ENCODE peak calls at places on chromosomes 5 and 9, in four cellular contexts. One of them, this sample, is unnamed.

GRCh38 chr5:140166911-140167310 is 8.1 kb upstream of the CYSTM1 start:
- DNase-seq in IMR-90: no peak
- DNase-seq in AG10803: no peak
- DNase-seq in right lobe of liver: no peak
- DNase-seq in this sample: no peak

GRCh38 chr9:17269799-17270198 is 135.0 kb downstream of the CNTLN start:
- DNase-seq in IMR-90: no peak
- DNase-seq in AG10803: no peak
- DNase-seq in right lobe of liver: no peak
- DNase-seq in this sample: no peak

GRCh38 chr5:179819296-179820126 is 1.2 kb upstream of the SQSTM1 start:
- DNase-seq in IMR-90: peak
- DNase-seq in AG10803: peak
- DNase-seq in right lobe of liver: peak
- DNase-seq in this sample: peak

GRCh38 chr9:134992755-134993124 is 75.0 kb upstream of the FCN1 start:
- DNase-seq in IMR-90: no peak
- DNase-seq in AG10803: peak
- DNase-seq in right lobe of liver: no peak
- DNase-seq in this sample: peak

GRCh38 chr9:137275937-137276756 is 1.4 kb upstream of the TOR4A start:
- DNase-seq in IMR-90: no peak
- DNase-seq in AG10803: no peak
- DNase-seq in right lobe of liver: peak
- DNase-seq in this sample: peak

GRCh38 chr5:9507974-9508373 is 37.9 kb downstream of the SEMA5A start:
- DNase-seq in IMR-90: peak
- DNase-seq in AG10803: peak
- DNase-seq in right lobe of liver: no peak
- DNase-seq in this sample: no peak

GRCh38 chr5:111197523-111197922 is 26.7 kb upstream of the CAMK4 start:
- DNase-seq in IMR-90: no peak
- DNase-seq in AG10803: peak
- DNase-seq in right lobe of liver: peak
- DNase-seq in this sample: no peak

GRCh38 chr5:39201160-39201794 is 18.1 kb downstream of the FYB1 start:
- DNase-seq in IMR-90: no peak
- DNase-seq in AG10803: no peak
- DNase-seq in right lobe of liver: no peak
- DNase-seq in this sample: no peak

GRCh38 chr5:178306430-178307225 is 74.0 kb upstream of the PHYKPL start:
- DNase-seq in IMR-90: no peak
- DNase-seq in AG10803: no peak
- DNase-seq in right lobe of liver: peak
- DNase-seq in this sample: peak

GRCh38 chr9:132401791-132402190 is 4.8 kb downstream of the TTF1 start:
- DNase-seq in IMR-90: no peak
- DNase-seq in AG10803: no peak
- DNase-seq in right lobe of liver: no peak
- DNase-seq in this sample: no peak

GRCh38 chr9:112790231-112790774 is 39.7 kb downstream of the SNX30 start:
- DNase-seq in IMR-90: no peak
- DNase-seq in AG10803: peak
- DNase-seq in right lobe of liver: no peak
- DNase-seq in this sample: no peak

GRCh38 chr9:69421908-69422801 is 97.1 kb downstream of the ENTREP1 start:
- DNase-seq in IMR-90: peak
- DNase-seq in AG10803: peak
- DNase-seq in right lobe of liver: peak
- DNase-seq in this sample: no peak

GRCh38 chr9:133124123-133124948 is 3.3 kb upstream of the RALGDS start:
- DNase-seq in IMR-90: no peak
- DNase-seq in AG10803: no peak
- DNase-seq in right lobe of liver: no peak
- DNase-seq in this sample: no peak

GRCh38 chr5:1208221-1208742 is 6.9 kb downstream of the SLC6A19 start:
- DNase-seq in IMR-90: no peak
- DNase-seq in AG10803: no peak
- DNase-seq in right lobe of liver: no peak
- DNase-seq in this sample: no peak

GRCh38 chr5:143306040-143306439 is 97.4 kb downstream of the NR3C1 start:
- DNase-seq in IMR-90: no peak
- DNase-seq in AG10803: no peak
- DNase-seq in right lobe of liver: no peak
- DNase-seq in this sample: no peak

GRCh38 chr9:135608294-135608998 is 30.9 kb downstream of the GLT6D1 start:
- DNase-seq in IMR-90: no peak
- DNase-seq in AG10803: no peak
- DNase-seq in right lobe of liver: peak
- DNase-seq in this sample: no peak

GRCh38 chr5:116276952-116277351 is 192.1 kb downstream of the COMMD10 start:
- DNase-seq in IMR-90: no peak
- DNase-seq in AG10803: no peak
- DNase-seq in right lobe of liver: no peak
- DNase-seq in this sample: no peak

GRCh38 chr5:142376001-142376400 is 51.2 kb upstream of the SPRY4 start:
- DNase-seq in IMR-90: no peak
- DNase-seq in AG10803: no peak
- DNase-seq in right lobe of liver: no peak
- DNase-seq in this sample: no peak

GRCh38 chr5:176891331-176891958 is 7.7 kb downstream of the HK3 start:
- DNase-seq in IMR-90: no peak
- DNase-seq in AG10803: no peak
- DNase-seq in right lobe of liver: peak
- DNase-seq in this sample: no peak

GRCh38 chr5:65030056-65030455 is 261.3 kb downstream of the CWC27 start:
- DNase-seq in IMR-90: no peak
- DNase-seq in AG10803: no peak
- DNase-seq in right lobe of liver: no peak
- DNase-seq in this sample: no peak

GRCh38 chr9:108207611-108208051 is 648.2 kb downstream of the ACTL7B start:
- DNase-seq in IMR-90: peak
- DNase-seq in AG10803: peak
- DNase-seq in right lobe of liver: no peak
- DNase-seq in this sample: no peak

GRCh38 chr5:55176176-55176818 is 3.3 kb upstream of the CDC20B start:
- DNase-seq in IMR-90: no peak
- DNase-seq in AG10803: no peak
- DNase-seq in right lobe of liver: peak
- DNase-seq in this sample: peak

GRCh38 chr5:32707394-32707997 is 3.6 kb upstream of the NPR3 start:
- DNase-seq in IMR-90: peak
- DNase-seq in AG10803: peak
- DNase-seq in right lobe of liver: no peak
- DNase-seq in this sample: no peak

GRCh38 chr9:34253460-34253837 is 74.6 kb downstream of the UBAP1 start:
- DNase-seq in IMR-90: peak
- DNase-seq in AG10803: peak
- DNase-seq in right lobe of liver: no peak
- DNase-seq in this sample: no peak

GRCh38 chr5:81776258-81776657 is 25.4 kb upstream of the SSBP2 start:
- DNase-seq in IMR-90: no peak
- DNase-seq in AG10803: no peak
- DNase-seq in right lobe of liver: no peak
- DNase-seq in this sample: no peak

GRCh38 chr5:61783481-61783880 is 451.4 kb downstream of the ZSWIM6 start:
- DNase-seq in IMR-90: no peak
- DNase-seq in AG10803: no peak
- DNase-seq in right lobe of liver: no peak
- DNase-seq in this sample: no peak

GRCh38 chr9:92770005-92770995 is 5.7 kb upstream of the BICD2 start:
- DNase-seq in IMR-90: no peak
- DNase-seq in AG10803: peak
- DNase-seq in right lobe of liver: no peak
- DNase-seq in this sample: peak

GRCh38 chr5:126097881-126098280 is 325.3 kb upstream of the GRAMD2B start:
- DNase-seq in IMR-90: no peak
- DNase-seq in AG10803: no peak
- DNase-seq in right lobe of liver: no peak
- DNase-seq in this sample: no peak

GRCh38 chr5:54383941-54384340 is 71.6 kb upstream of the HSPB3 start:
- DNase-seq in IMR-90: no peak
- DNase-seq in AG10803: no peak
- DNase-seq in right lobe of liver: no peak
- DNase-seq in this sample: no peak

GRCh38 chr9:127525426-127526188 is 74.3 kb downstream of the LRSAM1 start:
- DNase-seq in IMR-90: peak
- DNase-seq in AG10803: peak
- DNase-seq in right lobe of liver: no peak
- DNase-seq in this sample: no peak

GRCh38 chr5:74506119-74506518 is 134.4 kb downstream of the ENC1 start:
- DNase-seq in IMR-90: no peak
- DNase-seq in AG10803: no peak
- DNase-seq in right lobe of liver: no peak
- DNase-seq in this sample: no peak

GRCh38 chr9:23438299-23438907 is 387.6 kb downstream of the ELAVL2 start:
- DNase-seq in IMR-90: no peak
- DNase-seq in AG10803: no peak
- DNase-seq in right lobe of liver: peak
- DNase-seq in this sample: no peak

GRCh38 chr5:146877178-146877681 is 1.3 kb downstream of the PPP2R2B start:
- DNase-seq in IMR-90: no peak
- DNase-seq in AG10803: no peak
- DNase-seq in right lobe of liver: no peak
- DNase-seq in this sample: peak
- H3K4me3 ChIP-seq in IMR-90: no peak
- H3K4me3 ChIP-seq in AG10803: no peak
- H3K4me3 ChIP-seq in right lobe of liver: peak
- H3K4me3 ChIP-seq in this sample: peak

GRCh38 chr5:93585753-93586385 is 2.8 kb downstream of the NR2F1 start:
- DNase-seq in IMR-90: peak
- DNase-seq in AG10803: no peak
- DNase-seq in right lobe of liver: no peak
- DNase-seq in this sample: no peak
- H3K4me3 ChIP-seq in IMR-90: peak
- H3K4me3 ChIP-seq in AG10803: peak
- H3K4me3 ChIP-seq in right lobe of liver: peak
- H3K4me3 ChIP-seq in this sample: no peak

DNA sequence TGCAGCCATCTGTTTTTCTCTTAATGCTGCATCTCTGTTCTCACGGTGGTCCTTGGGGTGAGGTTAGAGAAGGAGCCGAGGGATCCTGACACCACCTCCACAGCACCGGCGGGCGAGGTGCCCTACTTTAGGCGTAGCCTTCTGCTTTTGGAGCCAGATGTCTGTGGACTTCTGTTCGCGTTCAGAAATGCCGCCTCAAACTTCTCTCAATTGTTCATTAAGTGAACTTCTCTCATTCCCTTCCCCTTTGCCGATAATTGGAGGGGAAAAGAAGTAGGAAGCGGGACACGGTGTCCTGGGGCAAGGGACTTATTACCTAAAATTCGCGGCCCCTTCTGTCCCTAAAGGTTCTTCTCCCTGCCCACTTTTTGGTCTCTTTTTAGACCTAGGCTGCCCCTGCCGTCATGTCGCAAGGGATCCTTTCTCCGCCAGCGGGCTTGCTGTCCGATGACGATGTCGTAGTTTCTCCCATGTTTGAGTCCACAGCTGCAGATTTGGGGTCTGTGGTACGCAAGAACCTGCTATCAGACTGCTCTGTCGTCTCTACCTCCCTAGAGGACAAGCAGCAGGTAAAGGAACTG is 455 bp downstream of the KIF20A start:
- DNase-seq in IMR-90: no peak
- DNase-seq in AG10803: no peak
- DNase-seq in right lobe of liver: no peak
- DNase-seq in this sample: no peak
- H3K4me3 ChIP-seq in IMR-90: peak
- H3K4me3 ChIP-seq in AG10803: peak
- H3K4me3 ChIP-seq in right lobe of liver: peak
- H3K4me3 ChIP-seq in this sample: no peak

DNA sequence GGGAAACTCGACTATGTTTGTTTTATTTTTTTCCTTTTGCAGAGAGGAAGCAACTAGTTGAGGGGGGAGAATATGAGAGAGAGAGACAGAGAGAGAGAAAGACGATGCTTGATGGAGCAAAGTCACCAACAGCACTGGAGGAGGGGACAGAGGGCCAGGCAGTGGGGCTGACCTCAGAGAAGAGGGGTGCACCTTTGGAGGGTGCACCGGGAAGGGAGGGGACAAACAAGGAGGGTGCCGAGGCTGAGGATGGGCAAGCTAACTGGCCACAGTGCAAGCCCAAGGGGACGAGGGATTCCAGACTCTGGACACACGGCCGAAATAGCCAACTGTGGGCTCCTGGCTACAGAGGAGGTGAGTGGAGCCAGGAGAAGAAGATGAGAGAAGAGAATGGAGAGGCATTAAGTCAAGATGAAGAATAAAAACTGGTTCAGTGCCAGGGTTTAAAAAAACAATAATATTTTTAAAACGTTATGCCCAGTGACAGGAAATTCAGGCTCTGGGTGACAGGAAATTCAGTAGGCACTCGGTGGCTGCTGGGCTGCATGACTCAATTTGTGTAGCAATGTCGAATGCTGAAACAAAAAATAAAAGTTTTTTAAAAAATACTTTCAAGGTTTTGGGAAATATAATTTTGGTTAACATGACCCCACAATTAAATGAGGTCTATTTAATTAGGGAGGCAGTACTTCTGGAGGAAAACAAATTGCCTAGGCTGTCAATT is 13.3 kb upstream of the GLRX start:
- DNase-seq in IMR-90: no peak
- DNase-seq in AG10803: no peak
- DNase-seq in right lobe of liver: no peak
- DNase-seq in this sample: no peak
- H3K4me3 ChIP-seq in IMR-90: no peak
- H3K4me3 ChIP-seq in AG10803: peak
- H3K4me3 ChIP-seq in right lobe of liver: peak
- H3K4me3 ChIP-seq in this sample: peak

GRCh38 chr5:122942164-122942914 is 94.2 kb downstream of the PPIC start:
- DNase-seq in IMR-90: peak
- DNase-seq in AG10803: peak
- DNase-seq in right lobe of liver: no peak
- DNase-seq in this sample: no peak
- H3K4me3 ChIP-seq in IMR-90: no peak
- H3K4me3 ChIP-seq in AG10803: no peak
- H3K4me3 ChIP-seq in right lobe of liver: no peak
- H3K4me3 ChIP-seq in this sample: no peak

This sample was measured in aorta.